ENCODE peak calls at places on chromosomes 11 and 22, in seven cellular contexts. X, T, R, W, M, C and Z are unnamed samples. For H3K4me1, the result is how much of the 10 kb centered on the place peaks cover.

GRCh38 chr11:119483881-119484371 is 61.0 kb upstream of the THY1 start:
- DNase-seq in X (peak), T (no peak), R (no peak), W (no peak), M (no peak), C (peak), Z (no peak)

GRCh38 chr22:23397618-23398567 is 182.2 kb downstream of the IGLL1 start:
- DNase-seq in X (peak), T (no peak), R (no peak), W (no peak), M (no peak), C (no peak), Z (no peak)

GRCh38 chr22:37316875-37317371 is 34.6 kb downstream of the CYTH4 start:
- DNase-seq in X (peak), T (peak), R (peak), W (peak), M (peak), C (peak), Z (peak)

GRCh38 chr11:18731427-18731826 is 5.4 kb upstream of the IGSF22 start:
- DNase-seq in X (no peak), T (no peak), R (no peak), W (no peak), M (no peak), C (no peak), Z (no peak)

GRCh38 chr11:117538731-117539130 is 211.1 kb downstream of the CEP164 start:
- DNase-seq in X (no peak), T (no peak), R (no peak), W (no peak), M (no peak), C (peak), Z (no peak)

GRCh38 chr11:12215192-12215591 is 104.8 kb downstream of the MICAL2 start:
- DNase-seq in X (no peak), T (no peak), R (no peak), W (no peak), M (no peak), C (no peak), Z (peak)

GRCh38 chr11:57460756-57461749 is 725 bp downstream of the RTN4RL2 start:
- DNase-seq in X (no peak), T (no peak), R (no peak), W (no peak), M (no peak), C (no peak), Z (peak)

GRCh38 chr11:1717745-1718144 is 20.8 kb downstream of the KRTAP5-6 start:
- DNase-seq in X (no peak), T (no peak), R (no peak), W (no peak), M (no peak), C (no peak), Z (no peak)

GRCh38 chr11:117833401-117833891 is 8.9 kb upstream of the FXYD2 start:
- DNase-seq in X (peak), T (peak), R (no peak), W (peak), M (no peak), C (peak), Z (peak)

GRCh38 chr11:133966147-133966546 is 9.4 kb upstream of the IGSF9B start:
- DNase-seq in X (no peak), T (no peak), R (no peak), W (no peak), M (no peak), C (no peak), Z (no peak)

GRCh38 chr11:12266943-12267342 is 110.4 kb upstream of the PARVA start:
- DNase-seq in X (peak), T (no peak), R (no peak), W (no peak), M (no peak), C (no peak), Z (no peak)

GRCh38 chr11:75195164-75195962 is 44.5 kb downstream of the SLCO2B1 start:
- DNase-seq in X (no peak), T (peak), R (no peak), W (peak), M (no peak), C (peak), Z (no peak)

GRCh38 chr11:130894322-130895025 is 21.8 kb downstream of the SNX19 start:
- DNase-seq in X (peak), T (peak), R (peak), W (peak), M (peak), C (peak), Z (peak)

GRCh38 chr11:22177186-22177585 is 15.7 kb upstream of the ANO5 start:
- DNase-seq in X (no peak), T (no peak), R (peak), W (no peak), M (no peak), C (no peak), Z (no peak)

GRCh38 chr11:36609383-36609782 is 11.3 kb upstream of the RAG2 start:
- DNase-seq in X (no peak), T (no peak), R (no peak), W (no peak), M (no peak), C (no peak), Z (no peak)

GRCh38 chr11:6390718-6391547 is 659 bp downstream of the SMPD1 start:
- DNase-seq in X (no peak), T (no peak), R (no peak), W (peak), M (no peak), C (no peak), Z (peak)

GRCh38 chr11:67270256-67271211 is 4.3 kb downstream of the GRK2 start:
- DNase-seq in X (peak), T (peak), R (no peak), W (peak), M (no peak), C (peak), Z (peak)

GRCh38 chr22:22800716-22801115 is 86.9 kb upstream of the IGLL5 start:
- DNase-seq in X (no peak), T (no peak), R (no peak), W (peak), M (no peak), C (no peak), Z (no peak)

GRCh38 chr11:66749091-66749490 is 20.1 kb upstream of the SPTBN2 start:
- DNase-seq in X (no peak), T (no peak), R (no peak), W (no peak), M (no peak), C (no peak), Z (no peak)

GRCh38 chr11:14519692-14520085 is 497 bp downstream of the PSMA1 start:
- DNase-seq in X (no peak), T (no peak), R (no peak), W (no peak), M (no peak), C (no peak), Z (no peak)

GRCh38 chr22:42608481-42609361 is 6.0 kb downstream of the POLDIP3 start:
- DNase-seq in X (no peak), T (no peak), R (no peak), W (no peak), M (no peak), C (no peak), Z (no peak)

GRCh38 chr11:76919887-76920746 is 59.4 kb downstream of the ACER3 start:
- DNase-seq in X (peak), T (peak), R (peak), W (peak), M (peak), C (peak), Z (peak)

GRCh38 chr11:46247664-46248063 is 29.8 kb upstream of the CREB3L1 start:
- DNase-seq in X (peak), T (peak), R (peak), W (peak), M (peak), C (no peak), Z (no peak)

GRCh38 chr11:78290293-78291176 is 101.8 kb downstream of the USP35 start:
- DNase-seq in X (no peak), T (no peak), R (peak), W (peak), M (no peak), C (no peak), Z (no peak)

GRCh38 chr11:58575377-58576020 is at the start of gene LPXN:
- DNase-seq in X (no peak), T (peak), R (no peak), W (peak), M (no peak), C (no peak), Z (no peak)

GRCh38 chr11:65504671-65505433 is 6.0 kb downstream of the MALAT1 start:
- DNase-seq in X (no peak), T (no peak), R (peak), W (no peak), M (no peak), C (no peak), Z (no peak)

GRCh38 chr11:19712281-19713220 is at the start of gene NAV2:
- DNase-seq in X (peak), T (peak), R (peak), W (peak), M (peak), C (peak), Z (peak)

GRCh38 chr22:27885977-27886842 is 32.8 kb downstream of the PITPNB start:
- DNase-seq in X (no peak), T (peak), R (peak), W (peak), M (peak), C (peak), Z (no peak)

GRCh38 chr11:27120211-27120610 is 79.6 kb downstream of the BBOX1 start:
- DNase-seq in X (no peak), T (no peak), R (no peak), W (no peak), M (no peak), C (no peak), Z (no peak)

GRCh38 chr11:92224394-92225205 is at the start of gene FAT3:
- DNase-seq in X (peak), T (no peak), R (peak), W (no peak), M (no peak), C (no peak), Z (no peak)

GRCh38 chr11:47766363-47767227 is 546 bp downstream of the FNBP4 start:
- DNase-seq in X (peak), T (peak), R (peak), W (peak), M (no peak), C (peak), Z (peak)

GRCh38 chr22:41367680-41368542 is 13.8 kb upstream of the TEF start:
- DNase-seq in X (no peak), T (peak), R (no peak), W (peak), M (no peak), C (peak), Z (no peak)

GRCh38 chr11:2092956-2093412 is 46.2 kb downstream of the IGF2 start:
- DNase-seq in X (peak), T (peak), R (no peak), W (no peak), M (no peak), C (no peak), Z (peak)

GRCh38 chr11:26418391-26418790 is 86.5 kb downstream of the ANO3 start:
- DNase-seq in X (no peak), T (no peak), R (no peak), W (no peak), M (no peak), C (no peak), Z (no peak)

GRCh38 chr11:6771926-6772898 is at the start of gene OR2AG2:
- DNase-seq in X (no peak), T (no peak), R (no peak), W (peak), M (no peak), C (no peak), Z (no peak)

GRCh38 chr22:17106785-17107546 is 14.2 kb downstream of the TMEM121B start:
- DNase-seq in X (peak), T (no peak), R (no peak), W (no peak), M (no peak), C (no peak), Z (peak)

GRCh38 chr22:39077513-39077840 is 402 bp downstream of the APOBEC3G start:
- DNase-seq in X (no peak), T (no peak), R (no peak), W (no peak), M (no peak), C (no peak), Z (no peak)
- H3K27ac ChIP-seq in X (peak), T (peak), R (no peak), W (peak), M (no peak), C (peak), Z (peak)

GRCh38 chr22:31291403-31291715 is 929 bp downstream of the PIK3IP1 start:
- DNase-seq in X (no peak), T (no peak), R (no peak), W (no peak), M (no peak), C (no peak), Z (no peak)

GRCh38 chr22:31291716-31292644 is at the start of gene PIK3IP1:
- DNase-seq in X (peak), T (peak), R (peak), W (peak), M (peak), C (peak), Z (peak)

GRCh38 chr22:31295413-31295812 is 3.1 kb upstream of the PIK3IP1 start:
- DNase-seq in X (no peak), T (no peak), R (no peak), W (no peak), M (no peak), C (no peak), Z (no peak)

GRCh38 chr22:31296258-31296657 is 4.0 kb upstream of the PIK3IP1 start:
- DNase-seq in X (no peak), T (no peak), R (no peak), W (no peak), M (no peak), C (no peak), Z (no peak)

DNA sequence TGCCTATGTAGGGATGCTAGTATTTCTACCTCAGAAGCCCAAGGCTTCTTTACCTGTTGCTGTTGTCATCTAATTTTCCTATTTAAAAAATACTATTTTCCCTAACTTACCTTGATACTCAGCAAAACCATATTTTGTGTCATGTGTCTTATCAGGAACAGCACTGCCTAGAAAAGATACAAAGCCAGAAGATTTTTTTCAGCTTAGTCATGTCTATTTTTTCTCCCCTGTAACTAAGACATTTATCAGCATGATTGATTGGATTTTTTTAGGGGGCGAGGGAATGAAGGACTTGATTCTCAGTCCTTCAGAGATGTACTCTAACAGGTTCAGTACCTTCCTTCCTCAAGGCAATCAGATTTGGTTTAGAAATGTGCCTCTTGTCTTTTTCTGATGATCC is 3.5 kb upstream of the PIK3IP1 start:
- DNase-seq in X (no peak), T (no peak), R (no peak), W (no peak), M (no peak), C (no peak), Z (no peak)
- H3K4me1 ChIP-seq in X (under half), T (under half), R (under half), W (under half), M (under half), C (under half), Z (half or more)

GRCh38 chr22:50376064-50376747 is 33.1 kb downstream of the PPP6R2 start:
- DNase-seq in X (no peak), T (no peak), R (no peak), W (no peak), M (no peak), C (no peak), Z (peak)
- TF ChIP-seq POLR2A in X (no peak), T (no peak), R (no peak), W (no peak), M (no peak), C (no peak), Z (no peak)

GRCh38 chr11:70099578-70100282 is 21.6 kb downstream of the ANO1 start:
- DNase-seq in X (no peak), T (no peak), R (no peak), W (no peak), M (no peak), C (no peak), Z (no peak)
- H3K27ac ChIP-seq in X (no peak), T (no peak), R (no peak), W (no peak), M (no peak), C (peak), Z (no peak)

DNA sequence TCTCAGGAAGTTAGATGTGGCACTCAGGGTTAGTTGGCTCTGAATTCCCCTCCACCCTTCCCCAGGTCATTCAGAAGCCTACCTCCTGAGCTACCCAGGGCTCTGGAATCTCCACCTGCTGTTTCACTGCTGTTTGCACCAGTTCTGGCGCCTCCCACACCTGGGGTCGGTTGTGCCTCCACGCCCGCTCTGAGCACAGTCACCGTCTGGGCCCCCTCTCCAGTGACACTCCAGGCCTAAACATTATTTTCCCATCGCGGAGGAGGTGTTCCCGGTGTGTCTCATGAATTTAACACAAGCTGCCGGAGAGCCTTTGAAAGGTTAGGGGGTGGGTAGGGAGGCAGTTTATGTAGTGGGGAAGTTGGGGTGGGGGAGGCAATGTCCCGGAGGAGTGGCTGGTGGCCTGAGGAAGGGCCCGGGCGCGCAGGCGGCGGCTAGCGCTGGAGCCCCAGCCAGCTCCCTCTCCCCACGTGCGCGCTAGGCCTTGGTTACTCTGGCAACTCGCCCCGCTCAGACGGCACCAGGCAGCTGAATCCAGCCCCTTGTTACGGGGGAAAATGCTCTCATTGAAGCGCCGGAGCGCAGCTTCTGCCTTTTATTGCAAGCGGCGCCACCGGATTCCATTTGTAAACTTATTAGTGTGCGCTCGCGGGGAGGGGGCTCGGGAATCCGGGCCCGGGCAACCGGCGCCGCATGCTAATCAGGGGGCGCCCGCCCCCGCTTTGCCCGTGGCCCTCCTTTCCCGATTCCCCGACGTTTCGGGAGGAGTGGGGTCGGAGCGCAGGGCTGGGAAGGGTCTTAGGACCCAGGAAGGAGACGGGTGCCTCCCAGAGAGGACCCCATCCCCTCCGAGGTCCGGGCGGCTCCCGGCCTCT is 52.4 kb downstream of the GRIK4 start:
- DNase-seq in X (no peak), T (no peak), R (no peak), W (peak), M (no peak), C (no peak), Z (peak)
- H3K4me1 ChIP-seq in X (under half), T (under half), R (under half), W (under half), M (under half), C (under half), Z (under half)

GRCh38 chr11:15991174-15991655 is 365.1 kb downstream of the SOX6 start:
- DNase-seq in X (no peak), T (no peak), R (no peak), W (no peak), M (no peak), C (no peak), Z (no peak)
- TF ChIP-seq POLR2A in X (no peak), T (no peak), R (no peak), W (no peak), M (no peak), C (no peak), Z (no peak)

GRCh38 chr22:21708960-21709359 is 26.6 kb downstream of the YPEL1 start:
- DNase-seq in X (no peak), T (no peak), R (no peak), W (no peak), M (no peak), C (no peak), Z (no peak)
- H3K27ac ChIP-seq in X (no peak), T (no peak), R (no peak), W (no peak), M (no peak), C (no peak), Z (no peak)